ENCODE peak calls at places on chromosomes 13 and 19, in five cellular contexts. W is fibroblast of the aortic adventitia, K is cardiac muscle cell, I is GM23338, N is neural progenitor cell. S is an unnamed sample.

GRCh38 chr13:50589139-50589538 is 254.4 kb downstream of the DLEU7 start:
- DNase-seq in N (no peak), I (no peak), W (peak; percentile 90), K (peak; percentile 72), S (peak; percentile 93)

GRCh38 chr13:99298056-99298455 is 9.1 kb downstream of the GPR183 start:
- DNase-seq in W (no peak), N (no peak), I (no peak), K (no peak), S (no peak)

GRCh38 chr13:73060251-73061160 is 1.7 kb downstream of the KLF5 start:
- DNase-seq in I (no peak), N (peak; percentile 37), K (peak; percentile 75), W (peak; percentile 81), S (peak; percentile 79)

GRCh38 chr13:43684947-43685725 is 101.6 kb downstream of the ENOX1 start:
- DNase-seq in W (no peak), I (no peak), N (no peak), K (no peak), S (no peak)

GRCh38 chr13:111225184-111225583 is 95.3 kb upstream of the TEX29 start:
- DNase-seq in W (no peak), N (no peak), K (no peak), I (no peak), S (no peak)

GRCh38 chr13:33723772-33724435 is 94.0 kb upstream of the RFC3 start:
- DNase-seq in W (peak; percentile 92), N (peak; percentile 88), K (peak; percentile 94), I (peak; percentile 93), S (peak; percentile 84)

GRCh38 chr13:73133536-73133935 is 74.7 kb downstream of the KLF5 start:
- DNase-seq in N (no peak), K (no peak), W (no peak), I (no peak), S (no peak)

GRCh38 chr19:55179570-55180484 is at the start of gene SYT5:
- DNase-seq in K (peak; percentile 42), W (no peak), I (peak; percentile 74), N (peak; percentile 82), S (no peak)

GRCh38 chr19:1360818-1361461 is 22.8 kb upstream of the NDUFS7 start:
- DNase-seq in K (peak; percentile 93), N (peak; percentile 75), W (peak; percentile 85), I (no peak), S (peak; percentile 89)

GRCh38 chr19:10321417-10321797 is 5.6 kb upstream of the FDX2 start:
- DNase-seq in I (no peak), W (no peak), N (no peak), K (no peak), S (no peak)

GRCh38 chr19:10209305-10209704 is 14.6 kb upstream of the DNMT1 start:
- DNase-seq in K (no peak), W (peak; percentile 71), N (no peak), I (no peak), S (peak; percentile 59)

GRCh38 chr19:3522421-3523360 is 16.3 kb upstream of the TEKTIP1 start:
- DNase-seq in K (no peak), W (no peak), I (no peak), N (no peak), S (no peak)

GRCh38 chr13:29597701-29598100 is 2.2 kb upstream of the SLC7A1 start:
- DNase-seq in W (no peak), K (no peak), I (no peak), N (no peak), S (no peak)

GRCh38 chr13:21043898-21044297 is 17.5 kb downstream of the LATS2 start:
- DNase-seq in N (no peak), W (peak; percentile 97), I (no peak), K (peak; percentile 92), S (peak; percentile 87)

GRCh38 chr19:709965-710714 is 1.4 kb downstream of the PALM start:
- DNase-seq in I (no peak), K (no peak), W (peak; percentile 30), N (peak; percentile 22), S (no peak)

GRCh38 chr13:60369242-60369641 is 27.8 kb upstream of the TDRD3 start:
- DNase-seq in I (peak; percentile 24), K (peak; percentile 12), N (no peak), W (peak; percentile 6), S (no peak)

GRCh38 chr19:17687857-17688784 is at the start of gene UNC13A:
- DNase-seq in W (peak; percentile 35), N (peak; percentile 92), K (peak; percentile 59), I (peak; percentile 88), S (no peak)

GRCh38 chr13:75366380-75367280 is 115.3 kb downstream of the TBC1D4 start:
- DNase-seq in W (no peak), N (no peak), I (no peak), K (no peak), S (no peak)

GRCh38 chr13:53200498-53201453 is 172.2 kb downstream of the OLFM4 start:
- DNase-seq in N (peak; percentile 96), W (no peak), I (peak; percentile 92), K (peak; percentile 58), S (peak; percentile 7)

GRCh38 chr13:53204598-53204997 is 176.0 kb downstream of the OLFM4 start:
- DNase-seq in I (no peak), W (no peak), K (no peak), N (no peak), S (no peak)

GRCh38 chr13:53201454-53202225 is 173.0 kb downstream of the OLFM4 start:
- DNase-seq in I (peak; percentile 65), K (peak; percentile 7), W (no peak), N (peak; percentile 77), S (no peak)

DNA sequence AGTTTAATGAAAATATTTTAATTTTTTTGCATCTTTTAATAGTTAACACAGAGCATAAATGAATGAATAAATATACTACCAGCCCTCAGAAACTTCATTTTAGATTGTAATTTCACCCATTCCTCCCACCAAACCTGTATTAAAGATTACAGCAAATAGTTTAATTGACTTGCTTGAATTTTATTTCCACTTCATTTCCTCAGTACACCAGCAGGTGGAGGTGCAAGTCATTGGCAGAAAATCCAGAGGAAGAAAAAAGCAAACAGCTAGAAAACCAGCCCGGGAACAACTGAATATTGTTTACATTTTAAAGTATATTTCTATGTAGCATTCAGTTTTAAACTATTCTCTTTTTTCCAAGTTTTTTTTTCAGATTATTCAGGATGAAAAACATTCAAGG is 177.8 kb downstream of the OLFM4 start:
- DNase-seq in W (no peak), I (peak; percentile 53), K (no peak), N (no peak), S (no peak)
- TF ChIP-seq CTCF in W (no peak), I (peak; percentile 76), K (peak; percentile 33), N (peak; percentile 70), S (peak; percentile 39)

GRCh38 chr19:30596813-30597399 is 224.7 kb downstream of the ZNF536 start:
- DNase-seq in N (peak; percentile 68), K (no peak), W (no peak), I (peak; percentile 88), S (no peak)
- H3K4me3 ChIP-seq in N (peak overlapping the region; percentile 28), K (no peak overlapping the region), W (no peak overlapping the region), I (no peak overlapping the region), S (no peak overlapping the region)

GRCh38 chr13:87274209-87274819 is 396.9 kb upstream of the SLITRK5 start:
- DNase-seq in K (peak; percentile 51), N (peak; percentile 78), I (peak; percentile 89), W (peak; percentile 43), S (peak; percentile 30)

DNA sequence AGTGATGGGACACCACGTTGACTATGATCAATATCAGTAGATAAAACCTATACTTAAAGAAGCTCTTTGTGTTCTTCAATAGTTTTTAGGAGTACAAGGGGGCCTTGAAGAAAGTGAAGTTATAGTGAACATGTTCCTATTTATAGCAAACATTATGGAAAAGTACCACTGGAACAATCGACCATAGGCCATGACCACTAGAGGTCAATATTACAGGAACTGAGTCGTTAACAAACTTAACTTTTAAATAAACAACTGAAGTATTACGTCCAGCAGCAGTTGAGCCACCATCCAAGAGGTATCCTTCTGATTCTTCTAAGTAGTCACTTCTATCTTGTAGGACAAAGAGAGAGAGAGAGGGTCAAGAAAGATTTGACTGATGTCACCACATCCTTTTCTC is 391.0 kb upstream of the SLITRK5 start:
- DNase-seq in K (no peak), N (no peak), W (no peak), I (peak; percentile 27), S (no peak)
- TF ChIP-seq CTCF in K (no peak), N (peak; percentile 35), W (no peak), I (peak; percentile 53), S (no peak)

DNA sequence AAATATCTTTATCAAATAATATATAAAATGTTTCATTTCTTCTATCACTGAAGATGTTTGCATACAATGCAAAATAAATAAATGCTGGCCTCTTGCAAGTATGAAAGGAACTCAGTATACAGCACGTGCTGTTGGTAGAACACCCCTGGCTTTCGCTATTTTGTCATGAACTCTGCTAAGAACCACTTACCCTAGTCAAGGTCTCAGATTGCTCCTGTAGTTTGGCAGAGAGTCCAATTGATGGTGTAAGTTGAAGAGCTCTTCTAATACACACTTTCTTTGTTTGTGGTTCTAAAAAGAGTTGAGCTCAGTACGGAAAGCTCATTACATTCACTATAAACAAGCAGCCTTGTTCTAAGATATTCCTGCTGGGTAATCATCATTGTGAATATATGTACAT is 1258.9 kb downstream of the EFNB2 start:
- DNase-seq in W (no peak), I (no peak), K (no peak), N (no peak), S (no peak)
- H3K4me3 ChIP-seq in W (no peak overlapping the region), I (no peak overlapping the region), K (no peak overlapping the region), N (no peak overlapping the region), S (no peak overlapping the region)

DNA sequence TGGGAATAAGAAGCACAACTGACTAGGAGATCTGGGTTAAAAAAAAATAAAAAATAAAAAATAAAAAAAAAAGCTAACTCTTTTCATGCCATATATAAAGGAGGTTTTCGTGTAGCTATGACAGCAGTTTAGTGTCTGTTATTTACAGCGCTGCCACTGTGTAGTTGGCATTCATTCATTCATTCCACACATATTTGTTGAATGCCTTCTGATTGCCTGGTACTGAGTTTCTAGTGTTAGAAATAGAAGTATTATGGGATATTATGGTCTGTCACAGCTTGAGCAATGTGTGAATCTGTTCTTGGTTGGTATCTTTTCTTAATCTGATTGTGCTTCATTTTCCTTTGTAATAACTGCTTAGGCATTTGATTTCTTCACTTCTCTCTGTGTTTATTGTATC is 237.4 kb downstream of the NBEA start:
- DNase-seq in N (no peak), K (peak; percentile 60), I (no peak), W (peak; percentile 5), S (peak; percentile 90)
- TF ChIP-seq CTCF in N (no peak), K (no peak), I (no peak), W (no peak), S (no peak)

DNA sequence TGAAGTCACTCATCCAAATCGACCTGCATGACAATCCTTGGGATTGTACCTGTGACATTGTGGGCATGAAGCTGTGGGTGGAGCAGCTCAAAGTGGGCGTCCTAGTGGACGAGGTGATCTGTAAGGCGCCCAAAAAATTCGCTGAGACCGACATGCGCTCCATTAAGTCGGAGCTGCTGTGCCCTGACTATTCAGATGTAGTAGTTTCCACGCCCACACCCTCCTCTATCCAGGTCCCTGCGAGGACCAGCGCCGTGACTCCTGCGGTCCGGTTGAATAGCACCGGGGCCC is 5.8 kb downstream of the SLITRK5 start:
- DNase-seq in I (peak; percentile 8), N (no peak), K (no peak), W (no peak), S (no peak)
- H3K4me3 ChIP-seq in I (peak overlapping the region; percentile 88), N (peak overlapping the region; percentile 55), K (peak overlapping the region; percentile 34), W (no peak overlapping the region), S (no peak overlapping the region)

S was measured in AG10803.